ENCODE peak calls at places on chromosomes 2 and 18, in eight cellular contexts. P is cardiac muscle cell; J is neural progenitor cell; S is MM.1S; G is right atrium auricular region; M is naive thymus-derived CD4-positive, alpha-beta T cell; K is fibroblast of lung; H is right cardiac atrium. C is an unnamed sample.

GRCh38 chr18:9694174-9694573 is 13.9 kb upstream of the RAB31 start:
- DNase-seq in P (no peak), J (no peak), S (no peak), G (no peak), M (no peak), K (no peak), H (no peak), C (no peak)

GRCh38 chr18:11488175-11488574 is 121.2 kb upstream of the SLC35G4 start:
- DNase-seq in P (no peak), J (no peak), S (no peak), G (no peak), M (no peak), K (peak; percentile 19), H (no peak), C (no peak)

GRCh38 chr2:109376115-109376514 is 237.7 kb downstream of the SEPTIN10 start:
- DNase-seq in P (no peak), J (no peak), S (no peak), G (peak; percentile 58), M (peak; percentile 3), K (no peak), H (no peak), C (no peak)

GRCh38 chr2:216583157-216583556 is 50.1 kb upstream of the IGFBP2 start:
- DNase-seq in P (no peak), J (no peak), S (no peak), G (no peak), M (no peak), K (peak; percentile 82), H (no peak), C (no peak)

GRCh38 chr2:109135572-109136185 is 6.7 kb downstream of the SH3RF3 start:
- DNase-seq in P (no peak), J (peak; percentile 90), S (no peak), G (no peak), M (no peak), K (no peak), H (no peak), C (no peak)

GRCh38 chr2:211093743-211094303 is 537.4 kb downstream of the CPS1 start:
- DNase-seq in P (peak; percentile 15), J (no peak), S (peak; percentile 51), G (no peak), M (no peak), K (no peak), H (no peak), C (no peak)

GRCh38 chr2:33525666-33526065 is 49.2 kb downstream of the RASGRP3 start:
- DNase-seq in P (no peak), J (no peak), S (no peak), G (no peak), M (no peak), K (no peak), H (no peak), C (no peak)

GRCh38 chr18:79400591-79401381 is 5.1 kb downstream of the NFATC1 start:
- DNase-seq in P (peak; percentile 34), J (peak; percentile 42), S (no peak), G (no peak), M (no peak), K (no peak), H (peak; percentile 63), C (peak; percentile 68)

GRCh38 chr2:170533156-170533555 is 182.0 kb upstream of the SP5 start:
- DNase-seq in P (no peak), J (no peak), S (no peak), G (no peak), M (no peak), K (no peak), H (no peak), C (no peak)

GRCh38 chr18:55485666-55486065 is 102.3 kb downstream of the TCF4 start:
- DNase-seq in P (no peak), J (no peak), S (no peak), G (no peak), M (no peak), K (peak; percentile 64), H (no peak), C (no peak)

GRCh38 chr2:151478011-151478410 is 68.3 kb downstream of the RIF1 start:
- DNase-seq in P (no peak), J (no peak), S (no peak), G (no peak), M (no peak), K (peak; percentile 40), H (no peak), C (no peak)

GRCh38 chr18:23053756-23054457 is 81.4 kb upstream of the CABLES1 start:
- DNase-seq in P (peak; percentile 31), J (peak; percentile 78), S (no peak), G (no peak), M (no peak), K (peak; percentile 35), H (peak; percentile 61), C (no peak)

GRCh38 chr18:44742741-44743311 is 62.1 kb downstream of the SETBP1 start:
- DNase-seq in P (no peak), J (peak; percentile 31), S (no peak), G (no peak), M (no peak), K (peak; percentile 83), H (peak; percentile 81), C (no peak)

GRCh38 chr18:76376668-76377358 is 118.2 kb downstream of the ZNF516 start:
- DNase-seq in P (no peak), J (no peak), S (no peak), G (no peak), M (no peak), K (peak; percentile 15), H (no peak), C (no peak)

GRCh38 chr2:157032019-157032418 is 225.5 kb upstream of the GALNT5 start:
- DNase-seq in P (no peak), J (no peak), S (no peak), G (no peak), M (no peak), K (peak; percentile 95), H (no peak), C (no peak)

GRCh38 chr2:219252900-219253752 is at the start of gene TUBA4B:
- DNase-seq in P (no peak), J (peak; percentile 56), S (peak; percentile 53), G (no peak), M (peak; percentile 72), K (no peak), H (peak; percentile 73), C (peak; percentile 47)

GRCh38 chr2:65660340-65660739 is 227.9 kb upstream of the SPRED2 start:
- DNase-seq in P (no peak), J (no peak), S (no peak), G (no peak), M (no peak), K (no peak), H (no peak), C (no peak)

GRCh38 chr2:96536445-96537065 is at the start of gene ARID5A:
- DNase-seq in P (peak; percentile 96), J (peak; percentile 98), S (peak; percentile 97), G (peak; percentile 96), M (peak; percentile 90), K (peak; percentile 83), H (peak; percentile 99), C (peak; percentile 87)

GRCh38 chr18:63131106-63131943 is 188.2 kb downstream of the BCL2 start:
- DNase-seq in P (peak; percentile 58), J (peak; percentile 64), S (peak; percentile 66), G (peak; percentile 69), M (no peak), K (peak; percentile 80), H (no peak), C (peak; percentile 73)

GRCh38 chr2:45833968-45834344 is 182.5 kb downstream of the PRKCE start:
- DNase-seq in P (no peak), J (no peak), S (peak; percentile 55), G (no peak), M (no peak), K (no peak), H (no peak), C (no peak)
- H3K27ac ChIP-seq in P (no peak overlapping the region), J (no peak overlapping the region), S (peak overlapping the region; percentile 41), G (no peak overlapping the region), M (no peak overlapping the region), K (no peak overlapping the region), H (no peak overlapping the region), C (no peak overlapping the region)

DNA sequence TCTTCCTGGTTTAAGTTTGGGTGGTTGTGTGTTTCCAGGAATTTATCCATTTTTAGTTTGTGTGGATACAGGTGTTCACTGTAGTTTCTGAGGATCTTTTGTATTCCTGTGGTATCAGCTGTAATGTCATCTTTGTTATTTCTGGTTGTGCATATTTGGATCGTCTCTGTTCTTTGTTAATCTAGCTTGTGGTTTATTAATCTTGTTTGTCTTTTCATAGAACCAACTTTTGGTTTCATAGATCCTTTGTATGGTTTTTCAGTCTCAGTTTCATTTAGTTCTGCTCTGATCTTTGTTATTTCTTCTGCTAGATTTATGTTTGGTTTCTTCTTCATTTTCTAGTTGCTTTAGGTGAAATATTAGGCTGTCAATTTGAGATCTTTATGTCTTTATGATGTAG is 202.4 kb upstream of the ZSWIM2 start:
- DNase-seq in P (no peak), J (no peak), S (peak; percentile 87), G (no peak), M (no peak), K (no peak), H (no peak), C (no peak)
- H3K4me1 ChIP-seq in P (no peaks in the 10 kb centered on the region), J (no peaks in the 10 kb centered on the region), S (peaks cover 41% of the 10 kb centered on the region), G (no peaks in the 10 kb centered on the region), M (no peaks in the 10 kb centered on the region), K (no peaks in the 10 kb centered on the region), H (no peaks in the 10 kb centered on the region), C (no peaks in the 10 kb centered on the region)

GRCh38 chr2:45442026-45442425 is 169.0 kb downstream of the SRBD1 start:
- DNase-seq in P (no peak), J (no peak), S (peak; percentile 57), G (no peak), M (no peak), K (no peak), H (no peak), C (no peak)
- H3K27ac ChIP-seq in P (no peak overlapping the region), J (no peak overlapping the region), S (peak overlapping the region; percentile 94), G (no peak overlapping the region), M (no peak overlapping the region), K (no peak overlapping the region), H (no peak overlapping the region), C (no peak overlapping the region)

GRCh38 chr2:70078384-70078783 is 8.9 kb upstream of the PCBP1 start:
- DNase-seq in P (no peak), J (no peak), S (no peak), G (no peak), M (no peak), K (no peak), H (no peak), C (no peak)

GRCh38 chr2:70080597-70081200 is 6.6 kb upstream of the PCBP1 start:
- DNase-seq in P (no peak), J (no peak), S (no peak), G (no peak), M (no peak), K (no peak), H (no peak), C (no peak)

GRCh38 chr2:70084973-70085710 is 2.1 kb upstream of the PCBP1 start:
- DNase-seq in P (no peak), J (no peak), S (peak; percentile 89), G (no peak), M (peak; percentile 45), K (no peak), H (peak; percentile 59), C (peak; percentile 60)

GRCh38 chr2:70083344-70084156 is 3.7 kb upstream of the PCBP1 start:
- DNase-seq in P (no peak), J (no peak), S (no peak), G (no peak), M (peak; percentile 66), K (no peak), H (no peak), C (no peak)

DNA sequence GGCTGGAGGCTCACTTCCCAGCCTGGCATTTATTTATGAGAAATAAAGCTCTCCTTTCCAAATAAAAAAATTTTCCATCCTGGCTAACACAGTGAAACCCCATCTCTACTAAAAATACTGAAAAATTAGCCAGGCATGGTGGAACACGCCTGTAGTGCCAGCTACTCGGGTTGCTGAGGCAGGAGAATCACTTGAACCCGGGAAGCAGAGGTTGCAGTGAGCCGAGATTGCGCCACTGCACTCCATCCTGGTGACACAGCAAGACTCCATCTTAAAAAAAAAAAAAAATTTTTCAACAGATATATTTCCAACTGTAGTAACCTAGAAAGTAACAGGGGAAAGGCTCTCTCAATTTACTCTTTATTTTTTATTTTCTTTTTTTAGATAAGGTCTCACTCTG is 6.1 kb upstream of the PCBP1 start:
- DNase-seq in P (no peak), J (no peak), S (no peak), G (no peak), M (no peak), K (no peak), H (no peak), C (no peak)
- H3K4me1 ChIP-seq in P (peaks cover 20% of the 10 kb centered on the region), J (peaks cover 18% of the 10 kb centered on the region), S (peaks cover 32% of the 10 kb centered on the region), G (no peaks in the 10 kb centered on the region), M (peaks cover 46% of the 10 kb centered on the region), K (peaks cover 6% of the 10 kb centered on the region), H (peaks cover 4% of the 10 kb centered on the region), C (peaks cover 60% of the 10 kb centered on the region)